ENCODE peak calls at places on chromosomes 12 and 14, in five cellular contexts. One of them, this sample, is unnamed.

GRCh38 chr12:98955284-98955683 is 310.2 kb downstream of the APAF1 start:
- DNase-seq in neural crest cell: no peak
- DNase-seq in choroid plexus epithelial cell: peak; percentile 32
- DNase-seq in SK-N-SH: peak; percentile 18
- DNase-seq in fibroblast of lung: no peak
- DNase-seq in this sample: no peak

GRCh38 chr12:19431407-19432308 is 7.6 kb upstream of the AEBP2 start:
- DNase-seq in neural crest cell: no peak
- DNase-seq in choroid plexus epithelial cell: peak; percentile 84
- DNase-seq in SK-N-SH: no peak
- DNase-seq in fibroblast of lung: peak; percentile 70
- DNase-seq in this sample: no peak

GRCh38 chr12:54658306-54659264 is 10.4 kb upstream of the DCD start:
- DNase-seq in neural crest cell: peak; percentile 46
- DNase-seq in choroid plexus epithelial cell: peak; percentile 48
- DNase-seq in SK-N-SH: peak; percentile 38
- DNase-seq in fibroblast of lung: no peak
- DNase-seq in this sample: peak; percentile 69

GRCh38 chr12:1130164-1130563 is 139.1 kb downstream of the ERC1 start:
- DNase-seq in neural crest cell: no peak
- DNase-seq in choroid plexus epithelial cell: peak; percentile 36
- DNase-seq in SK-N-SH: no peak
- DNase-seq in fibroblast of lung: no peak
- DNase-seq in this sample: no peak

GRCh38 chr14:69719501-69719951 is 47.4 kb upstream of the SRSF5 start:
- DNase-seq in neural crest cell: no peak
- DNase-seq in choroid plexus epithelial cell: peak; percentile 98
- DNase-seq in SK-N-SH: no peak
- DNase-seq in fibroblast of lung: peak; percentile 78
- DNase-seq in this sample: no peak

GRCh38 chr14:95237956-95238355 is 80.6 kb upstream of the DICER1 start:
- DNase-seq in neural crest cell: no peak
- DNase-seq in choroid plexus epithelial cell: peak; percentile 59
- DNase-seq in SK-N-SH: no peak
- DNase-seq in fibroblast of lung: no peak
- DNase-seq in this sample: no peak

GRCh38 chr14:94051115-94051514 is 25.0 kb downstream of the OTUB2 start:
- DNase-seq in neural crest cell: no peak
- DNase-seq in choroid plexus epithelial cell: peak; percentile 68
- DNase-seq in SK-N-SH: no peak
- DNase-seq in fibroblast of lung: peak; percentile 49
- DNase-seq in this sample: no peak

GRCh38 chr14:69288001-69288771 is 28.2 kb downstream of the GALNT16 start:
- DNase-seq in neural crest cell: peak; percentile 16
- DNase-seq in choroid plexus epithelial cell: peak; percentile 80
- DNase-seq in SK-N-SH: peak; percentile 50
- DNase-seq in fibroblast of lung: peak; percentile 49
- DNase-seq in this sample: no peak

GRCh38 chr12:55933158-55933798 is 2.3 kb downstream of the DGKA start:
- DNase-seq in neural crest cell: no peak
- DNase-seq in choroid plexus epithelial cell: no peak
- DNase-seq in SK-N-SH: no peak
- DNase-seq in fibroblast of lung: peak; percentile 36
- DNase-seq in this sample: no peak

GRCh38 chr14:80047761-80048160 is 163.5 kb downstream of the DIO2 start:
- DNase-seq in neural crest cell: no peak
- DNase-seq in choroid plexus epithelial cell: peak; percentile 69
- DNase-seq in SK-N-SH: no peak
- DNase-seq in fibroblast of lung: no peak
- DNase-seq in this sample: no peak

GRCh38 chr12:17079251-17079909 is 473.4 kb upstream of the LMO3 start:
- DNase-seq in neural crest cell: no peak
- DNase-seq in choroid plexus epithelial cell: no peak
- DNase-seq in SK-N-SH: no peak
- DNase-seq in fibroblast of lung: no peak
- DNase-seq in this sample: no peak

GRCh38 chr12:52127683-52128450 is 48.4 kb downstream of the SMIM41 start:
- DNase-seq in neural crest cell: no peak
- DNase-seq in choroid plexus epithelial cell: peak; percentile 19
- DNase-seq in SK-N-SH: peak; percentile 2
- DNase-seq in fibroblast of lung: no peak
- DNase-seq in this sample: no peak

GRCh38 chr12:10191865-10192264 is 13.0 kb downstream of the TMEM52B start:
- DNase-seq in neural crest cell: no peak
- DNase-seq in choroid plexus epithelial cell: peak; percentile 47
- DNase-seq in SK-N-SH: no peak
- DNase-seq in fibroblast of lung: peak; percentile 68
- DNase-seq in this sample: no peak

GRCh38 chr12:119594772-119595445 is 1.3 kb downstream of the TMEM233 start:
- DNase-seq in neural crest cell: peak; percentile 8
- DNase-seq in choroid plexus epithelial cell: no peak
- DNase-seq in SK-N-SH: peak; percentile 36
- DNase-seq in fibroblast of lung: no peak
- DNase-seq in this sample: peak; percentile 57

GRCh38 chr12:26298785-26299621 is 103.6 kb downstream of the SSPN start:
- DNase-seq in neural crest cell: no peak
- DNase-seq in choroid plexus epithelial cell: peak; percentile 83
- DNase-seq in SK-N-SH: peak; percentile 12
- DNase-seq in fibroblast of lung: peak; percentile 74
- DNase-seq in this sample: no peak

GRCh38 chr14:56136571-56137498 is 18.6 kb downstream of the PELI2 start:
- DNase-seq in neural crest cell: no peak
- DNase-seq in choroid plexus epithelial cell: no peak
- DNase-seq in SK-N-SH: no peak
- DNase-seq in fibroblast of lung: no peak
- DNase-seq in this sample: no peak

GRCh38 chr14:89337912-89338311 is 79.1 kb downstream of the FOXN3 start:
- DNase-seq in neural crest cell: no peak
- DNase-seq in choroid plexus epithelial cell: peak; percentile 41
- DNase-seq in SK-N-SH: no peak
- DNase-seq in fibroblast of lung: peak; percentile 69
- DNase-seq in this sample: no peak

GRCh38 chr12:26369588-26369987 is 174.2 kb downstream of the SSPN start:
- DNase-seq in neural crest cell: no peak
- DNase-seq in choroid plexus epithelial cell: peak; percentile 77
- DNase-seq in SK-N-SH: no peak
- DNase-seq in fibroblast of lung: peak; percentile 74
- DNase-seq in this sample: no peak

GRCh38 chr12:107242189-107242588 is 148.8 kb upstream of the CRY1 start:
- DNase-seq in neural crest cell: no peak
- DNase-seq in choroid plexus epithelial cell: peak; percentile 50
- DNase-seq in SK-N-SH: no peak
- DNase-seq in fibroblast of lung: no peak
- DNase-seq in this sample: no peak

GRCh38 chr14:104219731-104220224 is 81.4 kb downstream of the KIF26A start:
- DNase-seq in neural crest cell: no peak
- DNase-seq in choroid plexus epithelial cell: no peak
- DNase-seq in SK-N-SH: no peak
- DNase-seq in fibroblast of lung: no peak
- DNase-seq in this sample: peak; percentile 72

GRCh38 chr14:51848120-51848519 is 12.3 kb upstream of the GNG2 start:
- DNase-seq in neural crest cell: no peak
- DNase-seq in choroid plexus epithelial cell: no peak
- DNase-seq in SK-N-SH: no peak
- DNase-seq in fibroblast of lung: no peak
- DNase-seq in this sample: no peak

GRCh38 chr12:102573237-102573636 is 92.9 kb upstream of the IGF1 start:
- DNase-seq in neural crest cell: no peak
- DNase-seq in choroid plexus epithelial cell: no peak
- DNase-seq in SK-N-SH: no peak
- DNase-seq in fibroblast of lung: no peak
- DNase-seq in this sample: no peak

GRCh38 chr14:22981090-22982012 is 1.0 kb downstream of the AJUBA start:
- DNase-seq in neural crest cell: peak; percentile 33
- DNase-seq in choroid plexus epithelial cell: no peak
- DNase-seq in SK-N-SH: peak; percentile 70
- DNase-seq in fibroblast of lung: no peak
- DNase-seq in this sample: peak; percentile 34

GRCh38 chr14:103094406-103095209 is at the start of gene EXOC3L4:
- DNase-seq in neural crest cell: no peak
- DNase-seq in choroid plexus epithelial cell: no peak
- DNase-seq in SK-N-SH: no peak
- DNase-seq in fibroblast of lung: peak; percentile 50
- DNase-seq in this sample: no peak

GRCh38 chr12:110199360-110200123 is 75.4 kb downstream of the IFT81 start:
- DNase-seq in neural crest cell: peak; percentile 5
- DNase-seq in choroid plexus epithelial cell: peak; percentile 94
- DNase-seq in SK-N-SH: peak; percentile 55
- DNase-seq in fibroblast of lung: peak; percentile 65
- DNase-seq in this sample: no peak

GRCh38 chr14:91390165-91390778 is 27.3 kb downstream of the CCDC88C start:
- DNase-seq in neural crest cell: no peak
- DNase-seq in choroid plexus epithelial cell: no peak
- DNase-seq in SK-N-SH: no peak
- DNase-seq in fibroblast of lung: no peak
- DNase-seq in this sample: no peak

GRCh38 chr12:62813031-62813829 is 121.7 kb downstream of the PPM1H start:
- DNase-seq in neural crest cell: peak; percentile 60
- DNase-seq in choroid plexus epithelial cell: peak; percentile 83
- DNase-seq in SK-N-SH: peak; percentile 63
- DNase-seq in fibroblast of lung: peak; percentile 74
- DNase-seq in this sample: peak; percentile 69

GRCh38 chr14:68109132-68109531 is 289.6 kb downstream of the RAD51B start:
- DNase-seq in neural crest cell: no peak
- DNase-seq in choroid plexus epithelial cell: peak; percentile 32
- DNase-seq in SK-N-SH: no peak
- DNase-seq in fibroblast of lung: peak; percentile 58
- DNase-seq in this sample: no peak

GRCh38 chr12:65533177-65533883 is 254.8 kb downstream of the MSRB3 start:
- DNase-seq in neural crest cell: no peak
- DNase-seq in choroid plexus epithelial cell: peak; percentile 43
- DNase-seq in SK-N-SH: no peak
- DNase-seq in fibroblast of lung: peak; percentile 78
- DNase-seq in this sample: no peak

GRCh38 chr14:32352631-32353030 is 23.5 kb downstream of the AKAP6 start:
- DNase-seq in neural crest cell: no peak
- DNase-seq in choroid plexus epithelial cell: no peak
- DNase-seq in SK-N-SH: no peak
- DNase-seq in fibroblast of lung: no peak
- DNase-seq in this sample: no peak

GRCh38 chr12:16602412-16602811 is 3.5 kb downstream of the LMO3 start:
- DNase-seq in neural crest cell: no peak
- DNase-seq in choroid plexus epithelial cell: no peak
- DNase-seq in SK-N-SH: no peak
- DNase-seq in fibroblast of lung: no peak
- DNase-seq in this sample: no peak

GRCh38 chr14:104223101-104223809 is 84.9 kb downstream of the KIF26A start:
- DNase-seq in neural crest cell: no peak
- DNase-seq in choroid plexus epithelial cell: peak; percentile 50
- DNase-seq in SK-N-SH: peak; percentile 91
- DNase-seq in fibroblast of lung: no peak
- DNase-seq in this sample: peak; percentile 65

DNA sequence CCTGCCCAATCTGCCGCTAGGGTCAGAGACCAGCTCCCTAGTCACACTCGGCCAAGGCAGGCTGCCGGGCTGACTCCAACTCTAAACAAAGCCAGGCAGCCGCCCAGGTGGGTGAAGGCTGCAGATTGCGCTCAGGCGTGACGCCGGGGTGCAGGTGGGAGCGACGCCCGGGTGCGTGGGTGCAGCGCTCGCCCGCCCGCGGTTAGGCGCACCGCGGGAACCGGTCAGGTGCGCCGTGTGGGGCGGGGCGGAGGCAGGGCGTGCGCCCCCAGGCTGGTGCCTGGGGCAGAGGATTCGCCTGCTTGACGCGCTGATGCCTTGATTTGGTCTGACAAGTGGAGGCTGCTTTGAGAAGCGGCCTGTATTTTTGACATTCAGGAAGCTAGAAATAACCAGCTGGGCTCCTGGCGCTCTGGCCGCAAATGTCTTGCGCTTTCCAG is 126.7 kb upstream of the HIF1A start:
- DNase-seq in neural crest cell: no peak
- DNase-seq in choroid plexus epithelial cell: no peak
- DNase-seq in SK-N-SH: no peak
- DNase-seq in fibroblast of lung: no peak
- DNase-seq in this sample: peak; percentile 42
- TF ChIP-seq CTCF in neural crest cell: peak; percentile 25
- TF ChIP-seq CTCF in choroid plexus epithelial cell: no peak
- TF ChIP-seq CTCF in SK-N-SH: no peak
- TF ChIP-seq CTCF in fibroblast of lung: no peak
- TF ChIP-seq CTCF in this sample: no peak

DNA sequence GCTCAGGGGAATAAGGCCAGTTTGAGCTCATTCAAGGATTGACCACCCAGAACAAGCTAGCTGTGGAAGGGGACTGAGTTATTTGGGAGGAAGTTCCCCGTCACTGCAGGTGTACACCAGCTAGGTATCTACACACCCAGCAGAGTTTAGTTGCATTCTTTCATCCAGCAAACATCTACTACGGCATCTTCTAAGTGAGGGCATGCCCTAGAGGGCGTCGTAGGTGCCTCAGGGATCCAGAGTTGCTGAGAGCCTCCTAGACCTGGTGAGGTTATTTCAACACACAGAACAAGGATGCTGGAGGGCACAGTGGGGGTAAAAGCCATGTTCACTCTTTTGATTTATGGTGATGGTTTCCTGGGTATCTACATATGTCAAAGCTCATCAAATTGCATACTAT is 149.6 kb downstream of the KSR2 start:
- DNase-seq in neural crest cell: no peak
- DNase-seq in choroid plexus epithelial cell: no peak
- DNase-seq in SK-N-SH: no peak
- DNase-seq in fibroblast of lung: no peak
- DNase-seq in this sample: no peak
- TF ChIP-seq CTCF in neural crest cell: no peak
- TF ChIP-seq CTCF in choroid plexus epithelial cell: no peak
- TF ChIP-seq CTCF in SK-N-SH: no peak
- TF ChIP-seq CTCF in fibroblast of lung: no peak
- TF ChIP-seq CTCF in this sample: no peak

GRCh38 chr12:118064608-118065007 is 3.6 kb upstream of the WSB2 start:
- DNase-seq in neural crest cell: no peak
- DNase-seq in choroid plexus epithelial cell: peak; percentile 33
- DNase-seq in SK-N-SH: peak; percentile 52
- DNase-seq in fibroblast of lung: no peak
- DNase-seq in this sample: no peak
- TF ChIP-seq CTCF in neural crest cell: peak; percentile 46
- TF ChIP-seq CTCF in choroid plexus epithelial cell: peak; percentile 47
- TF ChIP-seq CTCF in SK-N-SH: no peak
- TF ChIP-seq CTCF in fibroblast of lung: no peak
- TF ChIP-seq CTCF in this sample: peak; percentile 31

GRCh38 chr12:127455347-127456265 is 811.4 kb upstream of the TMEM132C start:
- DNase-seq in neural crest cell: no peak
- DNase-seq in choroid plexus epithelial cell: peak; percentile 1
- DNase-seq in SK-N-SH: peak; percentile 36
- DNase-seq in fibroblast of lung: no peak
- DNase-seq in this sample: peak; percentile 31

GRCh38 chr12:127445583-127445982 is 821.4 kb upstream of the TMEM132C start:
- DNase-seq in neural crest cell: no peak
- DNase-seq in choroid plexus epithelial cell: no peak
- DNase-seq in SK-N-SH: no peak
- DNase-seq in fibroblast of lung: no peak
- DNase-seq in this sample: no peak

DNA sequence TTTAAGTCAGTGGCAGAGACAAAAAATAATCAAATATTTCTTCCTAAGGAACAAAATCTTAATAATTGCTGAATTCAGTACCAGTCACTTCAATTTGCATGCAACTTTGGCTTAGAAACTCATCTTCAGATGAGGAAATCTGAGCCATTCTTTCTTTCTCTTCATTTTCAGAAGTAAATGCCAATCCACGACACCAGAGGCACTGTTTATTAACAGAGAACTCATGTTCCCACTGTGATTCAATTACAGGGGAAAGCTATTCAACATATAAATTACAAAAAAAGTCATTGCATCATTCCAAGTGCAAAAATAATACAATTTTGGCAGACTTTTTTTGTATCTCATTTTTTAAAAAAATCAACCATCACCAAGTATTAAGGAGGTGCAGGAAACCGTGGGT is 816.1 kb upstream of the TMEM132C start:
- DNase-seq in neural crest cell: no peak
- DNase-seq in choroid plexus epithelial cell: no peak
- DNase-seq in SK-N-SH: no peak
- DNase-seq in fibroblast of lung: peak; percentile 3
- DNase-seq in this sample: no peak
- TF ChIP-seq CTCF in neural crest cell: no peak
- TF ChIP-seq CTCF in choroid plexus epithelial cell: no peak
- TF ChIP-seq CTCF in SK-N-SH: no peak
- TF ChIP-seq CTCF in fibroblast of lung: no peak
- TF ChIP-seq CTCF in this sample: no peak

This sample was measured in glutamatergic neuron.